ENCODE peak calls at places on chromosomes 5 and 9, in four cellular contexts. B, Y, D and S are unnamed samples.

GRCh38 chr9:137971477-137972138 is 94.0 kb downstream of the CACNA1B start:
- DNase-seq in B (peak; percentile 8), Y (no peak), D (no peak), S (no peak)

GRCh38 chr5:5291357-5291756 is 131.1 kb upstream of the ICE1 start:
- DNase-seq in Y (no peak), B (no peak), D (no peak), S (no peak)

GRCh38 chr5:141521244-141521781 is 32.4 kb downstream of the PCDHGC5 start:
- DNase-seq in Y (no peak), D (peak; percentile 36), B (no peak), S (no peak)

GRCh38 chr9:107260437-107261081 is 22.5 kb upstream of the RAD23B start:
- DNase-seq in Y (peak; percentile 88), D (no peak), B (no peak), S (no peak)

GRCh38 chr5:137320056-137321045 is 178.8 kb downstream of the SPOCK1 start:
- DNase-seq in D (peak; percentile 54), Y (no peak), B (peak; percentile 68), S (peak; percentile 36)

GRCh38 chr5:116487045-116487444 is 87.6 kb downstream of the SEMA6A start:
- DNase-seq in B (no peak), Y (no peak), D (no peak), S (no peak)

GRCh38 chr9:95626885-95627558 is 110.3 kb upstream of the PTCH1 start:
- DNase-seq in B (no peak), D (no peak), Y (no peak), S (no peak)

GRCh38 chr5:172740483-172741205 is 30.4 kb downstream of the DUSP1 start:
- DNase-seq in D (no peak), Y (no peak), B (no peak), S (no peak)

GRCh38 chr5:34498582-34498981 is 157.5 kb upstream of the RAI14 start:
- DNase-seq in D (no peak), B (no peak), Y (no peak), S (no peak)

GRCh38 chr5:110957934-110958333 is 113.6 kb upstream of the TSLP start:
- DNase-seq in B (no peak), Y (no peak), D (no peak), S (no peak)

GRCh38 chr5:124446125-124446524 is 300.3 kb downstream of the ZNF608 start:
- DNase-seq in Y (no peak), B (no peak), D (no peak), S (no peak)

GRCh38 chr5:113122053-113122452 is 145.5 kb downstream of the DCP2 start:
- DNase-seq in D (no peak), Y (no peak), B (no peak), S (no peak)

GRCh38 chr5:36458746-36459145 is 147.7 kb upstream of the SLC1A3 start:
- DNase-seq in Y (no peak), D (no peak), B (no peak), S (no peak)

GRCh38 chr9:134326754-134327526 is 685 bp downstream of the RXRA start:
- DNase-seq in B (peak; percentile 84), Y (no peak), D (peak; percentile 62), S (no peak)

GRCh38 chr5:180117378-180117725 is 45.8 kb upstream of the RNF130 start:
- DNase-seq in Y (no peak), D (no peak), B (no peak), S (no peak)

GRCh38 chr5:136046231-136046630 is 17.4 kb downstream of the TGFBI start:
- DNase-seq in D (no peak), B (no peak), Y (no peak), S (no peak)

GRCh38 chr5:112977440-112977861 is 853 bp downstream of the DCP2 start:
- DNase-seq in Y (no peak), B (no peak), D (peak; percentile 24), S (no peak)

GRCh38 chr5:84614907-84615306 is 230.2 kb upstream of the EDIL3 start:
- DNase-seq in D (no peak), Y (no peak), B (no peak), S (no peak)

GRCh38 chr9:137593176-137593575 is 2.9 kb upstream of the ZMYND19 start:
- DNase-seq in D (no peak), Y (no peak), B (no peak), S (no peak)

GRCh38 chr5:142874537-142874936 is 104.4 kb downstream of the ARHGAP26 start:
- DNase-seq in Y (no peak), B (no peak), D (no peak), S (no peak)

GRCh38 chr5:132506094-132506692 is 15.6 kb upstream of the IRF1 start:
- DNase-seq in D (peak; percentile 74), B (peak; percentile 48), Y (no peak), S (no peak)

GRCh38 chr5:35214051-35214450 is 16.2 kb downstream of the PRLR start:
- DNase-seq in Y (no peak), D (no peak), B (no peak), S (no peak)

GRCh38 chr5:10539685-10539998 is 24.2 kb upstream of the ANKRD33B start:
- DNase-seq in B (no peak), Y (no peak), D (peak; percentile 7), S (no peak)

GRCh38 chr5:177405805-177406204 is 3.6 kb downstream of the F12 start:
- DNase-seq in D (no peak), Y (no peak), B (no peak), S (no peak)

GRCh38 chr9:129197978-129198736 is 20.1 kb upstream of the IER5L start:
- DNase-seq in Y (no peak), B (no peak), D (no peak), S (no peak)

GRCh38 chr9:105405514-105406131 is 42.2 kb upstream of the FSD1L start:
- DNase-seq in Y (peak; percentile 85), D (no peak), B (no peak), S (no peak)

GRCh38 chr5:2737273-2738155 is 14.0 kb downstream of the IRX2 start:
- DNase-seq in D (no peak), B (no peak), Y (no peak), S (no peak)

GRCh38 chr5:170353946-170354345 is 35.2 kb downstream of the KCNMB1 start:
- DNase-seq in D (no peak), Y (no peak), B (peak; percentile 63), S (no peak)

GRCh38 chr9:97577051-97577450 is 56.1 kb downstream of the TSTD2 start:
- DNase-seq in Y (no peak), D (no peak), B (no peak), S (no peak)

GRCh38 chr9:33189331-33189731 is 22.2 kb upstream of the B4GALT1 start:
- DNase-seq in B (no peak), D (no peak), Y (no peak), S (no peak)

GRCh38 chr5:61623401-61624069 is 291.5 kb downstream of the ZSWIM6 start:
- DNase-seq in D (peak; percentile 21), Y (no peak), B (no peak), S (peak; percentile 42)

GRCh38 chr9:112421771-112422222 is 41.9 kb downstream of the HSDL2 start:
- DNase-seq in Y (no peak), D (peak; percentile 54), B (no peak), S (no peak)

GRCh38 chr9:104586496-104587180 is 12.6 kb downstream of the OR13C5 start:
- DNase-seq in Y (no peak), D (no peak), B (no peak), S (no peak)

GRCh38 chr5:167945542-167946384 is 345.7 kb upstream of the WWC1 start:
- DNase-seq in B (no peak), Y (no peak), D (no peak), S (no peak)

GRCh38 chr5:139709587-139710369 is 61.6 kb downstream of the CXXC5 start:
- DNase-seq in Y (no peak), B (peak; percentile 77), D (peak; percentile 60), S (peak; percentile 82)

GRCh38 chr5:134063421-134063820 is 51.1 kb upstream of the TCF7 start:
- DNase-seq in Y (no peak), D (no peak), B (no peak), S (no peak)

GRCh38 chr5:6787941-6788340 is 74.7 kb downstream of the TENT4A start:
- DNase-seq in D (no peak), B (no peak), Y (no peak), S (no peak)
- TF ChIP-seq USF1 in D (no peak), B (no peak), Y (no peak), S (no peak)

GRCh38 chr5:43570487-43571158 is 13.7 kb upstream of the PAIP1 start:
- DNase-seq in D (no peak), Y (no peak), B (no peak), S (no peak)

GRCh38 chr5:43572357-43572756 is 15.5 kb upstream of the PAIP1 start:
- DNase-seq in D (no peak), B (no peak), Y (no peak), S (no peak)

GRCh38 chr5:43569236-43569635 is 12.4 kb upstream of the PAIP1 start:
- DNase-seq in B (no peak), D (no peak), Y (no peak), S (no peak)

GRCh38 chr5:43571237-43571636 is 14.4 kb upstream of the PAIP1 start:
- DNase-seq in B (no peak), Y (no peak), D (no peak), S (no peak)

GRCh38 chr5:43573058-43573457 is 16.2 kb upstream of the PAIP1 start:
- DNase-seq in D (no peak), Y (no peak), B (no peak), S (no peak)
- TF ChIP-seq USF1 in D (no peak), Y (no peak), B (no peak), S (no peak)

GRCh38 chr9:130262061-130262745 is 3.4 kb upstream of the HMCN2 start:
- DNase-seq in Y (no peak), D (no peak), B (no peak), S (no peak)

GRCh38 chr9:130263601-130264413 is 1.8 kb upstream of the HMCN2 start:
- DNase-seq in Y (no peak), B (peak; percentile 46), D (no peak), S (no peak)

GRCh38 chr9:130260816-130261765 is 4.5 kb upstream of the HMCN2 start:
- DNase-seq in D (no peak), Y (no peak), B (no peak), S (no peak)

GRCh38 chr9:130264414-130265350 is 878 bp upstream of the HMCN2 start:
- DNase-seq in D (no peak), B (peak; percentile 53), Y (no peak), S (no peak)

GRCh38 chr9:130262771-130263170 is 2.8 kb upstream of the HMCN2 start:
- DNase-seq in B (no peak), Y (no peak), D (no peak), S (no peak)
- TF ChIP-seq USF1 in B (no peak), Y (no peak), D (no peak), S (no peak)

DNA sequence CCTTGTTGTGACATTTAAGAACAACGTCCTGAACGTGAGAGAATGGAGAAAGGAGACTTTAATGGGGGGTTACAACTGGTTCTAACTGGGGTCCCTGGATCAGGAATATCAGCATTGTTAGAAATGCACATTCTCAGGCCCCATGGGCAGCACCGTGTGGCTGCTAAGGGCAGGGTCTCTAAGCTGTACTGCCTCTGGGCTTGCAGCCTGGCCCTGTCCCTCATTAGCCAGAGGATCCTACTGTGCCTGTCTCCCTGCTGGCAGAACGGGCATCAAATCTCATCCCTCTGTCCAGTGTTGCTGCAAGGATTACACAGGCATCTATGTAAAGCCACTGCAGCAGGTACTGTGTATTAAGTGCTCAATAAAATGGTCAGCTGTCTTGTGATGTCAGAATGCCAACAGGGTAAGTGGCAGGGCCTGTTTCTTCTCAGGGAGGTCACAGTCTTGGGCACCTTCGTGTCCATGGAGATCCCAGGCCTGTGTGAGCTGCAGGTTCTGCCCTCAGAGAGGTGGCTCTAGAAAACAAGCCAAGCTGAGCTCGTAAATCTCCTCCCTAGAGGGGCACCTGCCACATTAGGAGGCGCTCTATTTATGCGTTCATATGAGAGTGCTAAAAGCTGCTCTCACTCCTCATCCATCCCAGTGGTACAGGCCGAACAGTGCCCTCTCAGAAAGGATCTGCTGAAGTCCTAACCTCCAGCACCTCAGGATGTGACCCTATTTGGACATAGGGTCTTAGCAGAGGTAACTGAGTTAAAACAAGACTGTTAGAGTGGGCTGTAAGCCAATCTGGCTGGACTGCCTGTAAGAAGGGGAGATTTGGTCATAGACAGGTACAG is 210.5 kb downstream of the GADD45G start:
- DNase-seq in B (no peak), D (no peak), Y (no peak), S (no peak)
- TF ChIP-seq USF1 in B (no peak), D (no peak), Y (no peak), S (no peak)